ENCODE peak calls at places on chromosomes 4 and X, in four cellular contexts. One of them, this sample, is unnamed.

GRCh38 chrX:13835825-13836224 is 18.9 kb upstream of the GPM6B start:
- DNase-seq in GM10248: no peak
- DNase-seq in HCEC 1CT: no peak
- DNase-seq in endothelial cell of umbilical vein: no peak
- DNase-seq in this sample: no peak

GRCh38 chr4:3045500-3045850 is 28.9 kb downstream of the HTT-AS start:
- DNase-seq in HCEC 1CT: no peak
- DNase-seq in endothelial cell of umbilical vein: no peak
- DNase-seq in GM10248: no peak
- DNase-seq in this sample: no peak

GRCh38 chr4:147103403-147103946 is 157.8 kb upstream of the TTC29 start:
- DNase-seq in endothelial cell of umbilical vein: peak; percentile 36
- DNase-seq in HCEC 1CT: peak; percentile 82
- DNase-seq in GM10248: no peak
- DNase-seq in this sample: peak; percentile 55

GRCh38 chrX:10414872-10415703 is 205.3 kb downstream of the MID1 start:
- DNase-seq in endothelial cell of umbilical vein: no peak
- DNase-seq in GM10248: no peak
- DNase-seq in HCEC 1CT: peak; percentile 47
- DNase-seq in this sample: no peak

GRCh38 chrX:115350696-115351408 is 61.3 kb downstream of the LUZP4 start:
- DNase-seq in endothelial cell of umbilical vein: no peak
- DNase-seq in GM10248: no peak
- DNase-seq in HCEC 1CT: no peak
- DNase-seq in this sample: no peak

GRCh38 chr4:127868196-127868595 is 12.5 kb upstream of the PLK4 start:
- DNase-seq in HCEC 1CT: no peak
- DNase-seq in GM10248: no peak
- DNase-seq in endothelial cell of umbilical vein: no peak
- DNase-seq in this sample: no peak

GRCh38 chrX:63561425-63561824 is 210.3 kb upstream of the SPIN4 start:
- DNase-seq in HCEC 1CT: no peak
- DNase-seq in endothelial cell of umbilical vein: peak; percentile 15
- DNase-seq in GM10248: no peak
- DNase-seq in this sample: no peak

GRCh38 chr4:2105559-2105958 is 46.4 kb downstream of the NAT8L start:
- DNase-seq in HCEC 1CT: peak; percentile 20
- DNase-seq in endothelial cell of umbilical vein: no peak
- DNase-seq in GM10248: no peak
- DNase-seq in this sample: no peak

GRCh38 chr4:41057456-41057855 is 156.9 kb downstream of the APBB2 start:
- DNase-seq in endothelial cell of umbilical vein: no peak
- DNase-seq in GM10248: no peak
- DNase-seq in HCEC 1CT: peak; percentile 60
- DNase-seq in this sample: no peak

GRCh38 chr4:3062466-3062865 is 11.9 kb downstream of the HTT-AS start:
- DNase-seq in HCEC 1CT: no peak
- DNase-seq in endothelial cell of umbilical vein: no peak
- DNase-seq in GM10248: no peak
- DNase-seq in this sample: no peak